ENCODE peak calls at places on chromosome 17, in nine cellular contexts. N, E, T, Z, C, P, I, X and A are unnamed samples.

GRCh38 chr17:1143573-1143972 is 36.2 kb downstream of the ABR start:
- DNase-seq in N (no peak), E (no peak), T (peak; percentile 51), Z (no peak), C (no peak), P (no peak), I (no peak), X (no peak), A (peak; percentile 47)

GRCh38 chr17:19510903-19511302 is 22.8 kb upstream of the SLC47A1 start:
- DNase-seq in N (no peak), E (no peak), T (no peak), Z (peak; percentile 15), C (no peak), P (no peak), I (no peak), X (no peak), A (no peak)

GRCh38 chr17:34990921-34991365 is 10.6 kb downstream of the LIG3 start:
- DNase-seq in N (no peak), E (no peak), T (no peak), Z (no peak), C (no peak), P (no peak), I (no peak), X (no peak), A (no peak)

GRCh38 chr17:77291591-77292386 is 151.0 kb downstream of the SEC14L1 start:
- DNase-seq in N (no peak), E (no peak), T (no peak), Z (no peak), C (no peak), P (no peak), I (no peak), X (no peak), A (no peak)

GRCh38 chr17:66793810-66794209 is 41.1 kb upstream of the CACNG5 start:
- DNase-seq in N (no peak), E (no peak), T (no peak), Z (no peak), C (no peak), P (no peak), I (no peak), X (no peak), A (no peak)

GRCh38 chr17:45942284-45942683 is 47.9 kb downstream of the MAPT start:
- DNase-seq in N (no peak), E (no peak), T (peak; percentile 56), Z (peak; percentile 99), C (no peak), P (peak; percentile 27), I (peak; percentile 86), X (no peak), A (no peak)

GRCh38 chr17:44601574-44602372 is 44.5 kb downstream of the FZD2 start:
- DNase-seq in N (no peak), E (no peak), T (peak; percentile 47), Z (no peak), C (no peak), P (no peak), I (no peak), X (no peak), A (no peak)

GRCh38 chr17:57477483-57478357 is 221.4 kb downstream of the MSI2 start:
- DNase-seq in N (no peak), E (no peak), T (no peak), Z (no peak), C (no peak), P (no peak), I (no peak), X (no peak), A (no peak)

GRCh38 chr17:31195305-31195704 is 100.5 kb downstream of the NF1 start:
- DNase-seq in N (no peak), E (no peak), T (no peak), Z (no peak), C (no peak), P (no peak), I (no peak), X (no peak), A (no peak)

GRCh38 chr17:76914937-76915336 is 46.7 kb downstream of the MGAT5B start:
- DNase-seq in N (no peak), E (no peak), T (no peak), Z (no peak), C (no peak), P (no peak), I (no peak), X (no peak), A (no peak)

GRCh38 chr17:73743802-73744201 is 99.6 kb upstream of the SDK2 start:
- DNase-seq in N (no peak), E (no peak), T (no peak), Z (no peak), C (no peak), P (no peak), I (no peak), X (no peak), A (no peak)

GRCh38 chr17:40124279-40125141 is 2.7 kb downstream of the MSL1 start:
- DNase-seq in N (no peak), E (no peak), T (peak; percentile 46), Z (no peak), C (no peak), P (no peak), I (no peak), X (no peak), A (peak; percentile 55)

GRCh38 chr17:77446959-77447634 is 306.3 kb downstream of the SEC14L1 start:
- DNase-seq in N (no peak), E (no peak), T (no peak), Z (no peak), C (no peak), P (no peak), I (no peak), X (no peak), A (no peak)

GRCh38 chr17:49494937-49495841 is at the start of gene NGFR:
- DNase-seq in N (peak; percentile 55), E (no peak), T (peak; percentile 60), Z (peak; percentile 59), C (no peak), P (peak; percentile 22), I (peak; percentile 54), X (peak; percentile 55), A (no peak)

GRCh38 chr17:5128905-5129535 is 13.2 kb downstream of the USP6 start:
- DNase-seq in N (no peak), E (no peak), T (no peak), Z (no peak), C (no peak), P (no peak), I (no peak), X (no peak), A (no peak)

GRCh38 chr17:44214230-44214494 is 5.3 kb downstream of the UBTF start:
- DNase-seq in N (no peak), E (no peak), T (no peak), Z (no peak), C (no peak), P (no peak), I (no peak), X (no peak), A (no peak)

GRCh38 chr17:48809182-48809581 is 7.8 kb downstream of the TTLL6 start:
- DNase-seq in N (no peak), E (no peak), T (no peak), Z (no peak), C (no peak), P (no peak), I (no peak), X (no peak), A (no peak)

GRCh38 chr17:68514809-68515208 is 2.6 kb downstream of the PRKAR1A start:
- DNase-seq in N (no peak), E (no peak), T (peak; percentile 69), Z (no peak), C (no peak), P (peak; percentile 17), I (no peak), X (no peak), A (peak; percentile 94)

GRCh38 chr17:5516060-5516792 is 29.9 kb downstream of the MIS12 start:
- DNase-seq in N (no peak), E (peak; percentile 97), T (peak; percentile 98), Z (no peak), C (no peak), P (peak; percentile 97), I (no peak), X (no peak), A (peak; percentile 97)